ENCODE peak calls at places on chromosomes 13 and 19, in four cellular contexts. L, N, B and E are unnamed samples.

GRCh38 chr13:100138859-100139491 is 50.1 kb downstream of the PCCA start:
- DNase-seq in L (no peak), N (no peak), B (no peak), E (no peak)

GRCh38 chr19:384801-385169 is 24.2 kb downstream of the C2CD4C start:
- DNase-seq in L (no peak), N (no peak), B (no peak), E (no peak)

GRCh38 chr13:32255744-32256120 is 59.4 kb downstream of the ZAR1L start:
- DNase-seq in L (no peak), N (peak; percentile 76), B (no peak), E (no peak)

GRCh38 chr13:78121459-78122348 is 203.1 kb upstream of the EDNRB start:
- DNase-seq in L (peak; percentile 36), N (peak; percentile 69), B (peak; percentile 50), E (peak; percentile 35)

GRCh38 chr19:20661150-20661819 is at the start of gene ZNF626:
- DNase-seq in L (peak; percentile 95), N (no peak), B (peak; percentile 86), E (peak; percentile 87)

GRCh38 chr13:44022196-44022595 is 142.5 kb downstream of the LACC1 start:
- DNase-seq in L (no peak), N (peak; percentile 65), B (no peak), E (no peak)

GRCh38 chr19:45470147-45471081 is 2.6 kb downstream of the FOSB start:
- DNase-seq in L (peak; percentile 79), N (peak; percentile 33), B (no peak), E (no peak)

GRCh38 chr13:44848956-44849748 is 140.1 kb downstream of the NUFIP1 start:
- DNase-seq in L (peak; percentile 35), N (no peak), B (no peak), E (no peak)

GRCh38 chr13:27126877-27127276 is 44.7 kb downstream of the USP12 start:
- DNase-seq in L (no peak), N (no peak), B (no peak), E (peak; percentile 28)

GRCh38 chr19:41239363-41239762 is 20.3 kb downstream of the AXL start:
- DNase-seq in L (no peak), N (peak; percentile 24), B (no peak), E (no peak)

GRCh38 chr19:30333291-30334065 is 38.7 kb upstream of the ZNF536 start:
- DNase-seq in L (no peak), N (no peak), B (no peak), E (no peak)

GRCh38 chr13:40340368-40341085 is 325.9 kb downstream of the FOXO1 start:
- DNase-seq in L (peak; percentile 52), N (peak; percentile 58), B (no peak), E (no peak)

GRCh38 chr13:56917966-56918365 is 222.8 kb upstream of the PRR20A start:
- DNase-seq in L (no peak), N (no peak), B (no peak), E (no peak)

GRCh38 chr19:52464798-52465470 is 11.6 kb downstream of the ZNF578 start:
- DNase-seq in L (peak; percentile 33), N (no peak), B (peak; percentile 29), E (no peak)

GRCh38 chr13:30132623-30133553 is 174.5 kb downstream of the KATNAL1 start:
- DNase-seq in L (peak; percentile 83), N (peak; percentile 91), B (peak; percentile 100), E (peak; percentile 91)

GRCh38 chr13:20955496-20955895 is 53.0 kb upstream of the XPO4 start:
- DNase-seq in L (no peak), N (no peak), B (no peak), E (no peak)

GRCh38 chr19:4456566-4456842 is 1.1 kb downstream of the UBXN6 start:
- DNase-seq in L (peak; percentile 69), N (peak; percentile 42), B (no peak), E (no peak)

GRCh38 chr19:7926727-7927604 is 1.0 kb upstream of the CTXN1 start:
- DNase-seq in L (no peak), N (no peak), B (no peak), E (no peak)

GRCh38 chr19:16661480-16662034 is 618 bp downstream of the TMEM38A start:
- DNase-seq in L (no peak), N (no peak), B (no peak), E (peak; percentile 55)

GRCh38 chr13:109211616-109212015 is 574.8 kb downstream of the IRS2 start:
- DNase-seq in L (peak; percentile 83), N (peak; percentile 59), B (peak; percentile 46), E (no peak)